ENCODE peak calls at places on chromosomes 5 and 9, in ten cellular contexts. J is CD4-positive, alpha-beta T cell; A is GM23338; F is body of pancreas; V is stomach; H is A549; Q is cardiac muscle cell; S is coronary artery; O is psoas muscle; Z is IMR-90. R is an unnamed sample.

GRCh38 chr9:87684627-87685204 is 41.2 kb upstream of the CTSL start:
- DNase-seq in S (no peak), A (peak), O (peak), J (no peak), F (peak), V (peak), Z (peak), H (peak), Q (peak), R (peak)

GRCh38 chr5:56335212-56335611 is 102.1 kb upstream of the ANKRD55 start:
- DNase-seq in S (no peak), O (no peak), F (no peak), H (no peak), Q (no peak), Z (no peak), A (no peak), J (no peak), V (no peak), R (no peak)

GRCh38 chr9:109166771-109167601 is at the start of gene FRRS1L:
- DNase-seq in O (no peak), Z (no peak), H (no peak), A (peak), J (no peak), Q (peak), S (no peak), V (no peak), F (peak), R (no peak)

GRCh38 chr9:89410709-89411111 is 87.2 kb downstream of the SEMA4D start:
- DNase-seq in H (no peak), V (no peak), A (peak), F (no peak), Q (no peak), S (no peak), J (no peak), O (no peak), Z (no peak), R (no peak)

GRCh38 chr9:4603830-4604229 is 58.3 kb upstream of the PLPP6 start:
- DNase-seq in Z (no peak), H (no peak), V (no peak), F (no peak), J (no peak), A (no peak), S (no peak), Q (no peak), O (no peak), R (no peak)

GRCh38 chr9:105475302-105475701 is 27.5 kb downstream of the FSD1L start:
- DNase-seq in H (no peak), F (no peak), A (peak), J (no peak), S (no peak), O (no peak), V (no peak), Z (peak), Q (peak), R (no peak)

GRCh38 chr9:79574166-79574565 is 2.4 kb downstream of the TLE4 start:
- DNase-seq in H (no peak), S (no peak), A (no peak), Q (no peak), F (no peak), Z (no peak), J (no peak), O (no peak), V (no peak), R (no peak)

GRCh38 chr5:143401846-143402463 is 1.5 kb downstream of the NR3C1 start:
- DNase-seq in F (no peak), Z (peak), H (no peak), Q (no peak), V (no peak), J (no peak), O (no peak), S (no peak), A (no peak), R (no peak)

GRCh38 chr5:151058891-151059611 is 21.8 kb downstream of the TNIP1 start:
- DNase-seq in A (no peak), J (no peak), Q (no peak), H (no peak), O (no peak), V (no peak), S (no peak), F (no peak), Z (no peak), R (no peak)

GRCh38 chr5:91269198-91269597 is 113.9 kb downstream of the ARRDC3 start:
- DNase-seq in J (no peak), O (no peak), S (no peak), Z (no peak), F (no peak), A (no peak), Q (no peak), H (no peak), V (no peak), R (no peak)

GRCh38 chr5:14439087-14439841 is 142.3 kb upstream of the OTULINL start:
- DNase-seq in A (no peak), Z (no peak), S (no peak), O (no peak), F (no peak), H (no peak), J (no peak), V (no peak), Q (no peak), R (no peak)

GRCh38 chr9:88007291-88007650 is 32.9 kb upstream of the CDK20 start:
- DNase-seq in V (no peak), H (no peak), S (no peak), Z (no peak), F (no peak), Q (no peak), J (no peak), O (no peak), A (no peak), R (no peak)

GRCh38 chr5:129046151-129046550 is 48.4 kb upstream of the ISOC1 start:
- DNase-seq in J (no peak), O (no peak), Q (no peak), V (no peak), F (no peak), H (no peak), S (no peak), A (no peak), Z (peak), R (no peak)

GRCh38 chr9:72872718-72873117 is 80.1 kb downstream of the ALDH1A1 start:
- DNase-seq in J (no peak), Z (no peak), A (no peak), F (no peak), H (no peak), V (no peak), S (no peak), Q (no peak), O (no peak), R (no peak)

GRCh38 chr5:32168460-32169033 is 5.6 kb downstream of the GOLPH3 start:
- DNase-seq in V (no peak), O (no peak), F (no peak), H (no peak), Z (no peak), A (no peak), Q (no peak), J (no peak), S (no peak), R (no peak)

GRCh38 chr5:32170303-32171170 is 3.6 kb downstream of the GOLPH3 start:
- DNase-seq in V (no peak), O (no peak), J (no peak), F (no peak), Q (no peak), S (no peak), H (no peak), Z (peak), A (no peak), R (no peak)

GRCh38 chr5:32163053-32163452 is 11.1 kb downstream of the GOLPH3 start:
- DNase-seq in J (no peak), H (no peak), V (no peak), O (no peak), Z (no peak), S (no peak), Q (no peak), F (no peak), A (no peak), R (no peak)

GRCh38 chr5:32163785-32164184 is 10.3 kb downstream of the GOLPH3 start:
- DNase-seq in S (no peak), Q (no peak), H (no peak), F (no peak), V (no peak), O (no peak), J (no peak), A (no peak), Z (no peak), R (no peak)

DNA sequence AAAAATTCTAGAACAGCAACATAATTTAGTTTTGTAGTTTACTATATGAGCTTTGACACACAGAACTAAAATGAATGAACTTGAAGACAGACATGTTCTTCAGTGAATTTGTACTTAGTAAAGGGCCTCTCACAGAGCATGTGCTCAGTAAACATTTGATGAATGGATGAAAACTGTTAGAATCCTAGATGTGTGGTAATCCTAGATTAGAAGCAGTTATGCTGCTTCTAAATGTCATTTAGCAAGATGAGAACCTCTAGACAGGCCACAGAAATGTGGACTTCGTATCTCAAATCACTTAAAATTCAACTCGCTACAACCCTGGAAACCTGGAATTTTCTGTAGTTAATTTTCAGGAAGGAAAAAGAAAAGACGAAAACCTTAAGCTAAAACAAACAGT is 8.5 kb downstream of the GOLPH3 start:
- DNase-seq in J (no peak), Z (no peak), H (no peak), O (no peak), F (no peak), V (no peak), A (no peak), S (no peak), Q (no peak), R (no peak)
- H3K27ac ChIP-seq in J (no peak), Z (no peak), H (no peak), O (no peak), F (peak), V (no peak), A (no peak), S (peak), Q (no peak), R (no peak)

DNA sequence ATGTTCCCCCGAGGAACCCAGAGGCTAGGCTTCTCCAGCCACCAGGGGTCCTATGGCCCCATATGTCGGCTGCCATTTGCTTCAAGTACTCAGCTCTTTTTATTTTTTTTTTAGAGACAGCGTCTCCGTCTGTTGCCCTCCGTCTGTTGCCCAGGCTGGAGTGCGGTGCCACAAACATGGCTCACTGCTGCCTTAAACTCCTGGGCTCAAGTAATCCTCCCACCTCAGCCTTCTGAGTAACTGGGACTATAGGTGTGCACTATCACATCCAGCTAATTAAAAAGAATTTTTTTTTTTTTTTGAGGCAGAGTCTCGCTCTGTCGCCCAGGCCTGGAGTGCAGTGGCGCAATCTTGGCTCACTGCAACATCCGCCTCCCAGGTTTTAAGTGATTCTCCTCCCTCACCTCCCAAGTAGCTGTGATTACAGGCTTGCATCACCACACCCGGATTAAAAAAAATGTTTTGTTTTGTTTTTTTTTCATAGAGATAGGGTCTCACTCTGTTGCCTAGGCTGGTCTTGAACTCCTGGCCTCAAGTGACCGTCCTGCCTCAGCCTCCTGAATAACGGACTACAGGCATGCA is 8.9 kb downstream of the CERCAM start:
- DNase-seq in V (no peak), A (no peak), J (no peak), Z (no peak), O (no peak), S (no peak), F (no peak), H (no peak), Q (no peak), R (no peak)
- TF ChIP-seq CTCF in V (no peak), A (peak), J (no peak), Z (no peak), O (no peak), S (no peak), F (no peak), H (no peak), Q (no peak), R (no peak)

DNA sequence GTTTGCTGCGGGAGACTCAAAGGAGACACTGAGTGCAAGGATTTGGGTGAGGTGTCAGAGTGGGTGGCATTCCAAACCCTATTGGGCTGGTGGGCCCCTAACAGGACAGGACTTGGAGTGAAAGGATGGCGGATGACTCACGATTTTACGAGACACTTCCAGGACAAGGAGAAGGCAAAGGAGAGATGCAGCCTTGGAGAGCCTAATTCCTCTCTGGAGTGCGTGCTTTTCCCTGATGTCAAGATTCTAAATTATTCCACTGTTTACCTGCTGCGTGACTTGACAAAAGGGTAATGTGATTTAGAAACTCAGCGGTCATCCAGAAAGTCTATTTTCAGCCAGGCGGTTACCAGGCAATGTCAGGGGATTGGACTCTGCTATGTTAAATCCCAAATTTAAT is 41.6 kb upstream of the CD180 start:
- DNase-seq in Z (peak), H (no peak), A (no peak), V (no peak), O (no peak), F (no peak), Q (no peak), J (no peak), S (no peak), R (no peak)
- H3K27ac ChIP-seq in Z (no peak), H (no peak), A (no peak), V (no peak), O (no peak), F (no peak), Q (no peak), J (no peak), S (no peak), R (no peak)

GRCh38 chr9:121735065-121735791 is 83.8 kb downstream of the DAB2IP start:
- DNase-seq in O (no peak), A (peak), Q (peak), F (no peak), Z (peak), S (no peak), V (no peak), H (peak), J (no peak), R (no peak)
- TF ChIP-seq CTCF in O (peak), A (peak), Q (peak), F (no peak), Z (peak), S (no peak), V (no peak), H (peak), J (no peak), R (no peak)

GRCh38 chr9:136107953-136108647 is 10.6 kb downstream of the TMEM250 start:
- DNase-seq in V (no peak), H (no peak), F (no peak), A (no peak), Q (no peak), S (no peak), J (no peak), Z (no peak), O (no peak), R (no peak)
- H3K27ac ChIP-seq in V (peak), H (peak), F (peak), A (no peak), Q (no peak), S (no peak), J (peak), Z (no peak), O (peak), R (no peak)

GRCh38 chr9:82805027-82805426 is 257.9 kb downstream of the RASEF start:
- DNase-seq in Q (no peak), S (no peak), O (no peak), F (no peak), V (no peak), J (no peak), A (peak), H (no peak), Z (no peak), R (no peak)
- TF ChIP-seq CTCF in Q (no peak), S (no peak), O (no peak), F (no peak), V (no peak), J (no peak), A (peak), H (no peak), Z (no peak), R (no peak)